ENCODE peak calls at places on chromosome 4, in five cellular contexts. P is HCT116, N is GM12878, I is H1, L is HepG2. Z is an unnamed sample.

GRCh38 chr4:91113130-91113706 is 986.0 kb downstream of the CCSER1 start:
- DNase-seq in P (peak; percentile 28), N (peak; percentile 5), I (no peak), L (peak; percentile 7), Z (peak; percentile 61)

GRCh38 chr4:81227968-81228367 is 12.9 kb upstream of the PRKG2 start:
- DNase-seq in P (no peak), N (no peak), I (no peak), L (no peak), Z (no peak)

GRCh38 chr4:106256190-106256589 is 59.8 kb downstream of the TBCK start:
- DNase-seq in P (no peak), N (no peak), I (no peak), L (no peak), Z (no peak)

GRCh38 chr4:175125410-175126068 is 207.4 kb downstream of the ADAM29 start:
- DNase-seq in P (no peak), N (no peak), I (no peak), L (no peak), Z (no peak)

GRCh38 chr4:141643557-141643956 is 7.2 kb downstream of the IL15 start:
- DNase-seq in P (peak; percentile 23), N (no peak), I (no peak), L (no peak), Z (no peak)

GRCh38 chr4:13344216-13344615 is 139.9 kb downstream of the RAB28 start:
- DNase-seq in P (no peak), N (no peak), I (no peak), L (no peak), Z (no peak)

GRCh38 chr4:155529197-155529596 is 137.5 kb upstream of the GUCY1A1 start:
- DNase-seq in P (no peak), N (no peak), I (no peak), L (no peak), Z (no peak)

GRCh38 chr4:36082817-36083216 is 161.5 kb downstream of the ARAP2 start:
- DNase-seq in P (no peak), N (no peak), I (no peak), L (no peak), Z (no peak)

GRCh38 chr4:55762815-55763214 is 56.8 kb upstream of the EXOC1L start:
- DNase-seq in P (no peak), N (no peak), I (no peak), L (no peak), Z (no peak)

GRCh38 chr4:26235500-26235899 is 85.3 kb upstream of the RBPJ start:
- DNase-seq in P (no peak), N (no peak), I (no peak), L (no peak), Z (no peak)

GRCh38 chr4:123353656-123354055 is 42.9 kb upstream of the SPRY1 start:
- DNase-seq in P (no peak), N (no peak), I (no peak), L (no peak), Z (no peak)

GRCh38 chr4:122480023-122480422 is 23.5 kb upstream of the IL2 start:
- DNase-seq in P (no peak), N (no peak), I (no peak), L (peak; percentile 8), Z (no peak)

GRCh38 chr4:124483043-124483906 is 229.3 kb downstream of the ANKRD50 start:
- DNase-seq in P (no peak), N (no peak), I (no peak), L (no peak), Z (no peak)

GRCh38 chr4:20544645-20545044 is 155.6 kb upstream of the PACRGL start:
- DNase-seq in P (peak; percentile 8), N (no peak), I (no peak), L (peak; percentile 14), Z (no peak)

GRCh38 chr4:86036729-86037128 is 323.1 kb downstream of the MAPK10 start:
- DNase-seq in P (no peak), N (no peak), I (no peak), L (no peak), Z (peak; percentile 60)

GRCh38 chr4:113574636-113575103 is 186.9 kb downstream of the CAMK2D start:
- DNase-seq in P (no peak), N (no peak), I (no peak), L (no peak), Z (no peak)

GRCh38 chr4:150952167-150952845 is 62.8 kb downstream of the LRBA start:
- DNase-seq in P (no peak), N (no peak), I (no peak), L (no peak), Z (no peak)

GRCh38 chr4:16294455-16294854 is 68.2 kb upstream of the TAPT1 start:
- DNase-seq in P (no peak), N (no peak), I (no peak), L (no peak), Z (no peak)

GRCh38 chr4:22408474-22408873 is 107.4 kb downstream of the ADGRA3 start:
- DNase-seq in P (no peak), N (no peak), I (no peak), L (no peak), Z (no peak)

GRCh38 chr4:5143940-5144339 is 92.7 kb downstream of the STK32B start:
- DNase-seq in P (no peak), N (no peak), I (no peak), L (no peak), Z (peak; percentile 23)

GRCh38 chr4:153623491-153623890 is 60.6 kb upstream of the TLR2 start:
- DNase-seq in P (no peak), N (no peak), I (no peak), L (no peak), Z (no peak)

GRCh38 chr4:140090215-140090731 is 63.7 kb downstream of the MAML3 start:
- DNase-seq in P (no peak), N (no peak), I (no peak), L (peak; percentile 16), Z (no peak)

GRCh38 chr4:152640058-152640921 is 39.5 kb downstream of the TMEM154 start:
- DNase-seq in P (no peak), N (no peak), I (no peak), L (no peak), Z (peak; percentile 19)

GRCh38 chr4:140028676-140029407 is 125.1 kb downstream of the MAML3 start:
- DNase-seq in P (no peak), N (no peak), I (no peak), L (no peak), Z (no peak)

GRCh38 chr4:24519649-24520048 is 64.7 kb downstream of the DHX15 start:
- DNase-seq in P (no peak), N (no peak), I (no peak), L (peak; percentile 18), Z (no peak)

GRCh38 chr4:182478475-182478874 is 235.3 kb downstream of the TENM3 start:
- DNase-seq in P (peak; percentile 16), N (no peak), I (no peak), L (peak; percentile 29), Z (peak; percentile 39)

GRCh38 chr4:151039733-151040132 is 24.6 kb upstream of the LRBA start:
- DNase-seq in P (no peak), N (no peak), I (no peak), L (no peak), Z (no peak)

GRCh38 chr4:121182296-121182695 is 18.2 kb upstream of the TNIP3 start:
- DNase-seq in P (no peak), N (no peak), I (no peak), L (no peak), Z (no peak)

GRCh38 chr4:158163941-158164665 is 8.7 kb downstream of the GASK1B start:
- DNase-seq in P (no peak), N (no peak), I (no peak), L (peak; percentile 24), Z (no peak)

DNA sequence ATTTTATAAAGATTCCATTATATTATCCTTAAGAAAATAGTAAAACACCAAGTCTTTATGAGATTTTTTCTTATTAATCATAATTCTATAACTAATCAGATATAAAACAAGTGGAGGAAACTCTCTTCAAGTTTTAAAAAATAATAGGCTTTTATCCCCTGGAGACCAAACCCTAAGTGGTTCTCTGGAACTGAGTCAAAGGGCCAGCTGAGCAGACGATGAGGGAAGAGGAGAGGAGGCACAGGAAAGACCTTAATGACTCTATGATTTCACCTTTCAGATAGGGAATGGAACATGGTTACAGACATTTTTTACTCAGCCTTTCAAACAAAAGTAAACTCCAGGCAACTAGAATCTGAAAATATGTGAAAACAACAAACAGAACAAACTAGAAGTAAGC is 201.8 kb downstream of the SLC39A8 start:
- DNase-seq in P (no peak), N (no peak), I (no peak), L (no peak), Z (no peak)
- TF ChIP-seq JUND in P (no peak), N (no peak), I (no peak), L (no peak), Z (no peak)

GRCh38 chr4:2413821-2414610 is 4.4 kb downstream of the ZFYVE28 start:
- DNase-seq in P (no peak), N (no peak), I (no peak), L (no peak), Z (peak; percentile 80)
- TF ChIP-seq JUND in P (no peak), N (no peak), I (no peak), L (no peak), Z (no peak)

GRCh38 chr4:8761167-8761823 is 110.3 kb downstream of the HMX1 start:
- DNase-seq in P (no peak), N (no peak), I (no peak), L (no peak), Z (peak; percentile 48)

GRCh38 chr4:8760561-8760960 is 111.1 kb downstream of the HMX1 start:
- DNase-seq in P (no peak), N (no peak), I (no peak), L (no peak), Z (no peak)

GRCh38 chr4:8762356-8762755 is 109.3 kb downstream of the HMX1 start:
- DNase-seq in P (no peak), N (no peak), I (no peak), L (no peak), Z (no peak)

GRCh38 chr4:8761824-8762205 is 109.8 kb downstream of the HMX1 start:
- DNase-seq in P (no peak), N (no peak), I (no peak), L (no peak), Z (no peak)

GRCh38 chr4:8759987-8760386 is 111.7 kb downstream of the HMX1 start:
- DNase-seq in P (no peak), N (no peak), I (no peak), L (no peak), Z (no peak)
- TF ChIP-seq JUND in P (no peak), N (no peak), I (no peak), L (no peak), Z (no peak)

GRCh38 chr4:94416981-94417380 is 34.8 kb upstream of the PDLIM5 start:
- DNase-seq in P (no peak), N (no peak), I (no peak), L (no peak), Z (no peak)

GRCh38 chr4:94416335-94416734 is 35.4 kb upstream of the PDLIM5 start:
- DNase-seq in P (no peak), N (no peak), I (no peak), L (no peak), Z (no peak)

GRCh38 chr4:94420356-94420755 is 31.4 kb upstream of the PDLIM5 start:
- DNase-seq in P (no peak), N (no peak), I (no peak), L (no peak), Z (no peak)

GRCh38 chr4:94419549-94419948 is 32.2 kb upstream of the PDLIM5 start:
- DNase-seq in P (no peak), N (no peak), I (no peak), L (no peak), Z (no peak)

DNA sequence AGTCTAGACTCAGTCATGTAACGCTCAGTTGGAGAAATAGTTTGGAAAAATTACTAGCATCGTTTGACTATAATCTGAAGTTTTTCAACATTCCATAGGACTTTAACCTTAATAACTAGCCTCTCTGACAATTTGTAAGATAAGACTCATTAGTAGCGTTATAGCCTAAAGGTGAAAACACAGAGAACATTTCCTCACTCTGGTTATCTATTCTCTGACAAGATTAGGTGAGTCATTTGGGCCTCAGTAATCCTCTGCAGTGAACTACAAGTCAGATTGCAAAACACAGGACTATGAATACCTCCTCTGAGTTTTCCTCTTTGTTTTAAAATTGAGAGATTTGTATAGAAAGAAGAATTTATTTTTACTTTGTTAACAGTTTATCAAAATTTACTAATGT is 31.8 kb upstream of the PDLIM5 start:
- DNase-seq in P (no peak), N (no peak), I (no peak), L (peak; percentile 76), Z (no peak)
- TF ChIP-seq JUND in P (no peak), N (no peak), I (no peak), L (peak; percentile 60), Z (no peak)